ENCODE peak calls at places on chromosomes 16 and 17, in nine cellular contexts. One of them, this sample, is unnamed.

GRCh38 chr16:72480926-72481325 is 309.0 kb upstream of the PMFBP1 start:
- DNase-seq in GM23338: no peak
- DNase-seq in PC-3: no peak
- DNase-seq in OCI-LY7: no peak
- DNase-seq in MM.1S: no peak
- DNase-seq in SK-N-SH: no peak
- DNase-seq in PC-9: no peak
- DNase-seq in hepatocyte: no peak
- DNase-seq in HCT116: no peak
- DNase-seq in this sample: peak; percentile 55

GRCh38 chr16:87231911-87232310 is 85.3 kb downstream of the C16orf95 start:
- DNase-seq in GM23338: no peak
- DNase-seq in PC-3: no peak
- DNase-seq in OCI-LY7: no peak
- DNase-seq in MM.1S: no peak
- DNase-seq in SK-N-SH: no peak
- DNase-seq in PC-9: no peak
- DNase-seq in hepatocyte: no peak
- DNase-seq in HCT116: no peak
- DNase-seq in this sample: no peak

GRCh38 chr16:14486520-14487303 is 143.3 kb downstream of the PARN start:
- DNase-seq in GM23338: peak; percentile 46
- DNase-seq in PC-3: peak; percentile 92
- DNase-seq in OCI-LY7: no peak
- DNase-seq in MM.1S: no peak
- DNase-seq in SK-N-SH: peak; percentile 68
- DNase-seq in PC-9: peak; percentile 89
- DNase-seq in hepatocyte: peak; percentile 92
- DNase-seq in HCT116: peak; percentile 57
- DNase-seq in this sample: peak; percentile 96

GRCh38 chr17:13498184-13498583 is 103.5 kb downstream of the HS3ST3A1 start:
- DNase-seq in GM23338: no peak
- DNase-seq in PC-3: no peak
- DNase-seq in OCI-LY7: no peak
- DNase-seq in MM.1S: no peak
- DNase-seq in SK-N-SH: no peak
- DNase-seq in PC-9: no peak
- DNase-seq in hepatocyte: no peak
- DNase-seq in HCT116: no peak
- DNase-seq in this sample: no peak

GRCh38 chr17:59620518-59621259 is 994 bp downstream of the CLTC start:
- DNase-seq in GM23338: peak; percentile 50
- DNase-seq in PC-3: peak; percentile 51
- DNase-seq in OCI-LY7: peak; percentile 51
- DNase-seq in MM.1S: peak; percentile 70
- DNase-seq in SK-N-SH: peak; percentile 59
- DNase-seq in PC-9: no peak
- DNase-seq in hepatocyte: peak; percentile 64
- DNase-seq in HCT116: peak; percentile 16
- DNase-seq in this sample: peak; percentile 68

GRCh38 chr17:9576521-9577401 is at the start of gene CFAP52:
- DNase-seq in GM23338: peak; percentile 94
- DNase-seq in PC-3: peak; percentile 64
- DNase-seq in OCI-LY7: peak; percentile 60
- DNase-seq in MM.1S: peak; percentile 72
- DNase-seq in SK-N-SH: peak; percentile 82
- DNase-seq in PC-9: peak; percentile 51
- DNase-seq in hepatocyte: peak; percentile 86
- DNase-seq in HCT116: peak; percentile 48
- DNase-seq in this sample: peak; percentile 90

GRCh38 chr16:12902511-12903324 is 1.3 kb downstream of the SHISA9 start:
- DNase-seq in GM23338: peak; percentile 85
- DNase-seq in PC-3: no peak
- DNase-seq in OCI-LY7: no peak
- DNase-seq in MM.1S: no peak
- DNase-seq in SK-N-SH: peak; percentile 28
- DNase-seq in PC-9: peak; percentile 46
- DNase-seq in hepatocyte: peak; percentile 13
- DNase-seq in HCT116: no peak
- DNase-seq in this sample: no peak

GRCh38 chr16:88951989-88952388 is 25.0 kb downstream of the CBFA2T3 start:
- DNase-seq in GM23338: no peak
- DNase-seq in PC-3: no peak
- DNase-seq in OCI-LY7: no peak
- DNase-seq in MM.1S: no peak
- DNase-seq in SK-N-SH: no peak
- DNase-seq in PC-9: no peak
- DNase-seq in hepatocyte: no peak
- DNase-seq in HCT116: no peak
- DNase-seq in this sample: no peak

GRCh38 chr17:21058098-21058893 is 15.5 kb upstream of the USP22 start:
- DNase-seq in GM23338: no peak
- DNase-seq in PC-3: peak; percentile 56
- DNase-seq in OCI-LY7: peak; percentile 38
- DNase-seq in MM.1S: no peak
- DNase-seq in SK-N-SH: no peak
- DNase-seq in PC-9: no peak
- DNase-seq in hepatocyte: peak; percentile 48
- DNase-seq in HCT116: no peak
- DNase-seq in this sample: peak; percentile 80

GRCh38 chr16:75446416-75446815 is 13.1 kb upstream of the CFDP1 start:
- DNase-seq in GM23338: no peak
- DNase-seq in PC-3: no peak
- DNase-seq in OCI-LY7: no peak
- DNase-seq in MM.1S: no peak
- DNase-seq in SK-N-SH: no peak
- DNase-seq in PC-9: no peak
- DNase-seq in hepatocyte: no peak
- DNase-seq in HCT116: no peak
- DNase-seq in this sample: no peak

GRCh38 chr17:8470447-8471047 is 34.9 kb downstream of the NDEL1 start:
- DNase-seq in GM23338: no peak
- DNase-seq in PC-3: no peak
- DNase-seq in OCI-LY7: no peak
- DNase-seq in MM.1S: no peak
- DNase-seq in SK-N-SH: no peak
- DNase-seq in PC-9: no peak
- DNase-seq in hepatocyte: no peak
- DNase-seq in HCT116: no peak
- DNase-seq in this sample: peak; percentile 31

GRCh38 chr16:11557811-11558210 is 28.9 kb downstream of the LITAF start:
- DNase-seq in GM23338: no peak
- DNase-seq in PC-3: no peak
- DNase-seq in OCI-LY7: no peak
- DNase-seq in MM.1S: no peak
- DNase-seq in SK-N-SH: no peak
- DNase-seq in PC-9: no peak
- DNase-seq in hepatocyte: no peak
- DNase-seq in HCT116: no peak
- DNase-seq in this sample: no peak

GRCh38 chr17:60383379-60383778 is 8.6 kb downstream of the USP32 start:
- DNase-seq in GM23338: no peak
- DNase-seq in PC-3: no peak
- DNase-seq in OCI-LY7: no peak
- DNase-seq in MM.1S: no peak
- DNase-seq in SK-N-SH: no peak
- DNase-seq in PC-9: no peak
- DNase-seq in hepatocyte: no peak
- DNase-seq in HCT116: no peak
- DNase-seq in this sample: no peak

GRCh38 chr17:1709971-1710806 is at the start of gene TLCD2:
- DNase-seq in GM23338: peak; percentile 83
- DNase-seq in PC-3: peak; percentile 62
- DNase-seq in OCI-LY7: no peak
- DNase-seq in MM.1S: no peak
- DNase-seq in SK-N-SH: peak; percentile 87
- DNase-seq in PC-9: peak; percentile 47
- DNase-seq in hepatocyte: peak; percentile 89
- DNase-seq in HCT116: peak; percentile 36
- DNase-seq in this sample: peak; percentile 87

GRCh38 chr17:65742433-65743312 is 181.2 kb upstream of the AXIN2 start:
- DNase-seq in GM23338: peak; percentile 24
- DNase-seq in PC-3: peak; percentile 95
- DNase-seq in OCI-LY7: no peak
- DNase-seq in MM.1S: no peak
- DNase-seq in SK-N-SH: peak; percentile 14
- DNase-seq in PC-9: peak; percentile 49
- DNase-seq in hepatocyte: no peak
- DNase-seq in HCT116: peak; percentile 70
- DNase-seq in this sample: peak; percentile 94

GRCh38 chr17:6548578-6549330 is 7.6 kb downstream of the PITPNM3 start:
- DNase-seq in GM23338: no peak
- DNase-seq in PC-3: peak; percentile 46
- DNase-seq in OCI-LY7: peak; percentile 47
- DNase-seq in MM.1S: peak; percentile 71
- DNase-seq in SK-N-SH: no peak
- DNase-seq in PC-9: no peak
- DNase-seq in hepatocyte: peak; percentile 41
- DNase-seq in HCT116: no peak
- DNase-seq in this sample: no peak

GRCh38 chr16:57013268-57013667 is 23.9 kb downstream of the NLRC5 start:
- DNase-seq in GM23338: no peak
- DNase-seq in PC-3: peak; percentile 42
- DNase-seq in OCI-LY7: no peak
- DNase-seq in MM.1S: no peak
- DNase-seq in SK-N-SH: no peak
- DNase-seq in PC-9: peak; percentile 94
- DNase-seq in hepatocyte: no peak
- DNase-seq in HCT116: no peak
- DNase-seq in this sample: peak; percentile 76

GRCh38 chr17:32335647-32336046 is 6.3 kb downstream of the C17orf75 start:
- DNase-seq in GM23338: no peak
- DNase-seq in PC-3: no peak
- DNase-seq in OCI-LY7: no peak
- DNase-seq in MM.1S: no peak
- DNase-seq in SK-N-SH: no peak
- DNase-seq in PC-9: no peak
- DNase-seq in hepatocyte: no peak
- DNase-seq in HCT116: no peak
- DNase-seq in this sample: peak; percentile 77

GRCh38 chr17:8189041-8189710 is 804 bp downstream of the BORCS6 start:
- DNase-seq in GM23338: no peak
- DNase-seq in PC-3: no peak
- DNase-seq in OCI-LY7: no peak
- DNase-seq in MM.1S: no peak
- DNase-seq in SK-N-SH: no peak
- DNase-seq in PC-9: no peak
- DNase-seq in hepatocyte: peak; percentile 38
- DNase-seq in HCT116: no peak
- DNase-seq in this sample: peak; percentile 69

GRCh38 chr17:74419862-74420492 is 11.9 kb upstream of the GPRC5C start:
- DNase-seq in GM23338: no peak
- DNase-seq in PC-3: no peak
- DNase-seq in OCI-LY7: no peak
- DNase-seq in MM.1S: no peak
- DNase-seq in SK-N-SH: peak; percentile 5
- DNase-seq in PC-9: no peak
- DNase-seq in hepatocyte: no peak
- DNase-seq in HCT116: no peak
- DNase-seq in this sample: no peak
- H3K9me2 ChIP-seq in GM23338: no peaks in the 10 kb centered on the region
- H3K9me2 ChIP-seq in PC-3: no peaks in the 10 kb centered on the region
- H3K9me2 ChIP-seq in OCI-LY7: no peaks in the 10 kb centered on the region
- H3K9me2 ChIP-seq in MM.1S: no peaks in the 10 kb centered on the region
- H3K9me2 ChIP-seq in SK-N-SH: no peaks in the 10 kb centered on the region
- H3K9me2 ChIP-seq in PC-9: no peaks in the 10 kb centered on the region
- H3K9me2 ChIP-seq in hepatocyte: no peaks in the 10 kb centered on the region
- H3K9me2 ChIP-seq in HCT116: no peaks in the 10 kb centered on the region
- H3K9me2 ChIP-seq in this sample: no peaks in the 10 kb centered on the region

GRCh38 chr17:29347831-29348281 is 42.3 kb upstream of the TAOK1 start:
- DNase-seq in GM23338: no peak
- DNase-seq in PC-3: peak; percentile 4
- DNase-seq in OCI-LY7: no peak
- DNase-seq in MM.1S: no peak
- DNase-seq in SK-N-SH: no peak
- DNase-seq in PC-9: peak; percentile 75
- DNase-seq in hepatocyte: no peak
- DNase-seq in HCT116: no peak
- DNase-seq in this sample: peak; percentile 79
- H2AFZ ChIP-seq in GM23338: no peak overlapping the region
- H2AFZ ChIP-seq in PC-3: no peak overlapping the region
- H2AFZ ChIP-seq in OCI-LY7: no peak overlapping the region
- H2AFZ ChIP-seq in MM.1S: no peak overlapping the region
- H2AFZ ChIP-seq in SK-N-SH: peak overlapping the region; percentile 1
- H2AFZ ChIP-seq in PC-9: no peak overlapping the region
- H2AFZ ChIP-seq in hepatocyte: no peak overlapping the region
- H2AFZ ChIP-seq in HCT116: no peak overlapping the region
- H2AFZ ChIP-seq in this sample: peak overlapping the region; percentile 38

GRCh38 chr17:39118674-39119419 is 32.6 kb downstream of the PLXDC1 start:
- DNase-seq in GM23338: no peak
- DNase-seq in PC-3: no peak
- DNase-seq in OCI-LY7: peak; percentile 93
- DNase-seq in MM.1S: peak; percentile 54
- DNase-seq in SK-N-SH: no peak
- DNase-seq in PC-9: no peak
- DNase-seq in hepatocyte: no peak
- DNase-seq in HCT116: no peak
- DNase-seq in this sample: no peak

GRCh38 chr17:39114744-39115534 is 36.5 kb downstream of the PLXDC1 start:
- DNase-seq in GM23338: no peak
- DNase-seq in PC-3: no peak
- DNase-seq in OCI-LY7: no peak
- DNase-seq in MM.1S: no peak
- DNase-seq in SK-N-SH: no peak
- DNase-seq in PC-9: no peak
- DNase-seq in hepatocyte: peak; percentile 38
- DNase-seq in HCT116: no peak
- DNase-seq in this sample: peak; percentile 87

GRCh38 chr17:39110435-39111136 is 40.9 kb downstream of the PLXDC1 start:
- DNase-seq in GM23338: peak; percentile 37
- DNase-seq in PC-3: no peak
- DNase-seq in OCI-LY7: no peak
- DNase-seq in MM.1S: no peak
- DNase-seq in SK-N-SH: peak; percentile 70
- DNase-seq in PC-9: no peak
- DNase-seq in hepatocyte: no peak
- DNase-seq in HCT116: no peak
- DNase-seq in this sample: no peak

GRCh38 chr17:39113871-39114270 is 37.6 kb downstream of the PLXDC1 start:
- DNase-seq in GM23338: no peak
- DNase-seq in PC-3: no peak
- DNase-seq in OCI-LY7: no peak
- DNase-seq in MM.1S: no peak
- DNase-seq in SK-N-SH: no peak
- DNase-seq in PC-9: no peak
- DNase-seq in hepatocyte: no peak
- DNase-seq in HCT116: no peak
- DNase-seq in this sample: no peak

GRCh38 chr17:39116224-39116623 is 35.2 kb downstream of the PLXDC1 start:
- DNase-seq in GM23338: no peak
- DNase-seq in PC-3: no peak
- DNase-seq in OCI-LY7: no peak
- DNase-seq in MM.1S: no peak
- DNase-seq in SK-N-SH: no peak
- DNase-seq in PC-9: no peak
- DNase-seq in hepatocyte: no peak
- DNase-seq in HCT116: no peak
- DNase-seq in this sample: no peak
- H3K9me2 ChIP-seq in GM23338: no peaks in the 10 kb centered on the region
- H3K9me2 ChIP-seq in PC-3: no peaks in the 10 kb centered on the region
- H3K9me2 ChIP-seq in OCI-LY7: no peaks in the 10 kb centered on the region
- H3K9me2 ChIP-seq in MM.1S: no peaks in the 10 kb centered on the region
- H3K9me2 ChIP-seq in SK-N-SH: no peaks in the 10 kb centered on the region
- H3K9me2 ChIP-seq in PC-9: no peaks in the 10 kb centered on the region
- H3K9me2 ChIP-seq in hepatocyte: no peaks in the 10 kb centered on the region
- H3K9me2 ChIP-seq in HCT116: no peaks in the 10 kb centered on the region
- H3K9me2 ChIP-seq in this sample: no peaks in the 10 kb centered on the region

GRCh38 chr16:19812986-19813385 is 71.7 kb downstream of the GPRC5B start:
- DNase-seq in GM23338: no peak
- DNase-seq in PC-3: no peak
- DNase-seq in OCI-LY7: no peak
- DNase-seq in MM.1S: no peak
- DNase-seq in SK-N-SH: no peak
- DNase-seq in PC-9: no peak
- DNase-seq in hepatocyte: no peak
- DNase-seq in HCT116: no peak
- DNase-seq in this sample: no peak
- H2AFZ ChIP-seq in GM23338: no peak overlapping the region
- H2AFZ ChIP-seq in PC-3: no peak overlapping the region
- H2AFZ ChIP-seq in OCI-LY7: no peak overlapping the region
- H2AFZ ChIP-seq in MM.1S: no peak overlapping the region
- H2AFZ ChIP-seq in SK-N-SH: no peak overlapping the region
- H2AFZ ChIP-seq in PC-9: no peak overlapping the region
- H2AFZ ChIP-seq in hepatocyte: no peak overlapping the region
- H2AFZ ChIP-seq in HCT116: no peak overlapping the region
- H2AFZ ChIP-seq in this sample: no peak overlapping the region

This sample was measured in GM23248.